ENCODE peak calls at places on chromosome 12, in six cellular contexts. U is neural progenitor cell, V is astrocyte, T is Panc1, A is adrenal gland, P is heart left ventricle. Y is an unnamed sample. For H3K4me1, the result is how much of the 10 kb centered on the place peaks cover.

GRCh38 chr12:59736786-59737185 is 141.0 kb downstream of the SLC16A7 start:
- DNase-seq in V (peak), A (peak), T (no peak), U (no peak), P (no peak), Y (no peak)

GRCh38 chr12:4143909-4144308 is 129.7 kb upstream of the CCND2 start:
- DNase-seq in P (no peak), U (no peak), V (no peak), A (no peak), T (no peak), Y (no peak)

GRCh38 chr12:22459872-22460490 is 84.4 kb downstream of the C2CD5 start:
- DNase-seq in T (peak), P (no peak), A (no peak), U (peak), V (peak), Y (peak)

GRCh38 chr12:104677441-104678089 is 220.8 kb downstream of the CHST11 start:
- DNase-seq in U (no peak), V (no peak), A (no peak), T (no peak), P (no peak), Y (no peak)

GRCh38 chr12:28034271-28034670 is 61.7 kb upstream of the PTHLH start:
- DNase-seq in V (no peak), U (no peak), P (no peak), T (no peak), A (no peak), Y (no peak)

GRCh38 chr12:67151891-67152290 is 117.3 kb upstream of the CAND1 start:
- DNase-seq in A (no peak), U (no peak), T (no peak), P (no peak), V (no peak), Y (no peak)

GRCh38 chr12:21657336-21658077 is at the start of gene LDHB:
- DNase-seq in P (peak), U (peak), V (peak), T (peak), A (peak), Y (peak)

GRCh38 chr12:29962276-29963035 is 178.7 kb upstream of the TMTC1 start:
- DNase-seq in T (no peak), A (no peak), V (no peak), P (no peak), U (no peak), Y (no peak)

GRCh38 chr12:27652174-27652763 is 44.0 kb upstream of the REP15 start:
- DNase-seq in V (peak), U (peak), A (peak), T (peak), P (no peak), Y (peak)

GRCh38 chr12:113135178-113136127 is at the start of gene RASAL1:
- DNase-seq in P (peak), U (peak), V (no peak), A (peak), T (no peak), Y (peak)

GRCh38 chr12:92055877-92056276 is 89.8 kb downstream of the BTG1 start:
- DNase-seq in A (no peak), T (no peak), U (no peak), V (no peak), P (no peak), Y (no peak)

GRCh38 chr12:26748741-26749431 is 84.1 kb downstream of the ITPR2 start:
- DNase-seq in T (no peak), V (peak), U (no peak), A (no peak), P (no peak), Y (no peak)

GRCh38 chr12:91414147-91414546 is 231.5 kb upstream of the DCN start:
- DNase-seq in V (no peak), A (no peak), T (no peak), U (no peak), P (no peak), Y (no peak)

GRCh38 chr12:13581031-13581430 is 384.5 kb downstream of the EMP1 start:
- DNase-seq in A (no peak), U (no peak), P (no peak), T (no peak), V (no peak), Y (no peak)

GRCh38 chr12:128801879-128802391 is 21.8 kb downstream of the SLC15A4 start:
- DNase-seq in V (peak), T (no peak), P (no peak), A (no peak), U (no peak), Y (no peak)

GRCh38 chr12:1532796-1533195 is 61.6 kb downstream of the FBXL14 start:
- DNase-seq in U (no peak), P (no peak), V (no peak), A (no peak), T (no peak), Y (no peak)

GRCh38 chr12:97306121-97306520 is 156.5 kb upstream of the RMST start:
- DNase-seq in T (no peak), U (no peak), V (no peak), A (no peak), P (no peak), Y (no peak)

GRCh38 chr12:6278439-6279255 is 31.8 kb upstream of the PLEKHG6 start:
- DNase-seq in V (peak), U (peak), P (peak), T (no peak), A (peak), Y (peak)

GRCh38 chr12:95674088-95674595 is 116.4 kb downstream of the NTN4 start:
- DNase-seq in V (no peak), T (no peak), P (no peak), A (no peak), U (no peak), Y (no peak)

DNA sequence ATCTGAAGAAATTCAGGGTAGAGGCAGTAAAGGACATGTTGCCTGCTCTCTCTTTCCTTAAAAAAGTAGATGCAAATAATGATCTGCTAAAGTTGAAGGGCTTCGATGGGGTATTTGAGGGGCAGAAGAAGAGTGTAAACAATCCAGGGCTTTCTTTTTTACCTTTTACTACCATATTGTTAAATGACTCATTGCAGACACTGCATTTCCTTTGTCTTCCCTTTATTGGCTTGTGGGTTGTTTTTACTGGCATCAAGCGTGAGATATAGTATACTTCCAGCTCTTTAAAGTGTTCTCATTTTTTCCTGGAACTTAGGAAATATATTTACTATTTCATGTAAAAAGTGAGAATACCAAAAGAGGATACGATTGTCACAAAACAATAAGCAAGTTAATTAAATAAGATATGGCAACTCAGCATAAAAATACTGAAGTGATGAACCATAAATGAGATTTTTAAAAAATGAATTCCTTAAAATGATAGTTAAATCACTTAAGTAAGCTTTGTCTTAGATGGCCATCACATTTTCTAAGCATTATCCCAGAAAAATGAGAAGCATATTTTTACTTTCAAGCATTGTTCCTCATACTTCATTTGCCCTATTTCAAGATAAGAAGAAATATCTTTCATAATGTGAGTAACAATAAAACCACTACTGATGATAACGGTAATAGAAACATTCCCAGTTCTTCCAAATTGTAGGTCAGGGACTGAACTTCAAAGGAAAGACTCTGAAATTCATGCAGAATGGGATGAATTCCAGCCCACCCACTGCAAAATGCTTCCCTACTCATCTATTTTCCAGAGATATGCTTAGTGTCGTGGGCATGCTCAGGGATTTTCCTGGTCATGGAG is 72.4 kb upstream of the KRAS start:
- DNase-seq in T (no peak), A (no peak), P (no peak), V (peak), U (no peak), Y (no peak)
- H3K4me1 ChIP-seq in T (under half), A (under half), P (under half), V (under half), U (under half), Y (under half)

GRCh38 chr12:110002691-110003515 is 3.7 kb downstream of the ANKRD13A start:
- DNase-seq in A (no peak), T (no peak), U (no peak), P (no peak), V (peak), Y (no peak)
- H3K27ac ChIP-seq in A (no peak), T (no peak), U (no peak), P (no peak), V (peak), Y (no peak)

GRCh38 chr12:110540048-110540447 is 37.9 kb downstream of the RAD9B start:
- DNase-seq in U (no peak), T (no peak), P (no peak), V (peak), A (no peak), Y (no peak)

GRCh38 chr12:110545812-110546211 is 37.3 kb downstream of the PPTC7 start:
- DNase-seq in V (no peak), P (no peak), U (no peak), A (no peak), T (no peak), Y (no peak)

GRCh38 chr12:110546339-110546738 is 36.8 kb downstream of the PPTC7 start:
- DNase-seq in U (no peak), P (no peak), V (peak), T (no peak), A (no peak), Y (no peak)

GRCh38 chr12:110543965-110544364 is 39.2 kb downstream of the PPTC7 start:
- DNase-seq in V (no peak), P (no peak), T (no peak), U (no peak), A (no peak), Y (no peak)

DNA sequence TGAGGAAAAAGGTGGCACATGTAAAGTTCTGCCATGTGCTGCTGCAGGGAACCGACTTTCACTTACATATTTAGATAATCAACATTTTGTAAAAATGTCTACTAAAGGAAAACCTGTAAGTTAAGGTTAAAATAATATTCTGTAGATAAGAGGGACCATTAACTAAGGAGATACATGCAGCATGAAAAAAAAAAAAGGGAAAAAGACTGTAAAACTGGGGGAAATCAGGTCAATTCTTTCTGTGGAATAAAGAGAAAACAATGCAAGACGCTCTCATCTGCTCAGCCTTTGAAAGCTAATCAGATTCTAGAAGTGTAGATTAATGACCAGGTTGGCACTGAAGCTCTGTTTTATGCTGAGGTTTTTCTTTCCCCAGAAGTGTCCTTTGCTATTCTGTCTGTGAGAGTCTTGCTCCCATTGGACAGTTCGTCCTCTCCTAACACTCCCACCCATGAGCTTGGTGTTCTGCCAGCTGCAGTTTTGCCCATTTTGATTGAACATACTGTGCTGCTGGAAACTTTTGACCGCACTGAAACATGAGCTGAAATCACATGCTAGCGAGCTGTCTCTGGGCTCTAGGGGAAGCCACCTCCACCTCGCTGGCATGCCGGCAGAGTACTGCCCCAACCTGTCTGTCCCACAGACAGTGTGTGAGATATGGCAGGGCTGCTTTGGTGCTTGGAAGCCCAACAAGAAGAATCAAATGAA is 39.7 kb downstream of the PPTC7 start:
- DNase-seq in T (no peak), U (no peak), P (peak), V (peak), A (peak), Y (no peak)
- H3K4me1 ChIP-seq in T (under half), U (under half), P (half or more), V (under half), A (under half), Y (under half)

GRCh38 chr12:101299931-101300330 is 20.0 kb downstream of the UTP20 start:
- DNase-seq in V (no peak), T (no peak), U (no peak), A (no peak), P (no peak), Y (no peak)
- H3K27ac ChIP-seq in V (no peak), T (no peak), U (no peak), A (no peak), P (no peak), Y (no peak)

GRCh38 chr12:65944637-65945036 is 120.4 kb downstream of the HMGA2 start:
- DNase-seq in P (no peak), U (no peak), V (no peak), A (no peak), T (no peak), Y (no peak)

GRCh38 chr12:65948320-65949008 is 124.2 kb downstream of the HMGA2 start:
- DNase-seq in U (peak), A (peak), V (peak), P (peak), T (peak), Y (no peak)

GRCh38 chr12:65945457-65945856 is 121.2 kb downstream of the HMGA2 start:
- DNase-seq in U (no peak), A (no peak), T (no peak), P (no peak), V (no peak), Y (no peak)

GRCh38 chr12:65946419-65946818 is 122.1 kb downstream of the HMGA2 start:
- DNase-seq in U (no peak), P (no peak), A (no peak), T (no peak), V (no peak), Y (no peak)

GRCh38 chr12:65946821-65947220 is 122.5 kb downstream of the HMGA2 start:
- DNase-seq in V (no peak), P (no peak), U (no peak), A (no peak), T (no peak), Y (no peak)
- H3K4me1 ChIP-seq in V (under half), P (under half), U (under half), A (under half), T (half or more), Y (under half)

GRCh38 chr12:131217024-131217586 is 263.4 kb downstream of the ADGRD1 start:
- DNase-seq in V (no peak), A (peak), T (no peak), P (peak), U (no peak), Y (no peak)
- H3K27ac ChIP-seq in V (no peak), A (no peak), T (no peak), P (no peak), U (no peak), Y (no peak)

GRCh38 chr12:39464976-39465375 is 22.1 kb upstream of the KIF21A start:
- DNase-seq in T (no peak), U (no peak), A (no peak), P (no peak), V (no peak), Y (no peak)
- H3K4me1 ChIP-seq in T (under half), U (under half), A (under half), P (under half), V (under half), Y (under half)

GRCh38 chr12:111780615-111781014 is 13.9 kb downstream of the ALDH2 start:
- DNase-seq in P (no peak), V (no peak), T (no peak), U (no peak), A (no peak), Y (no peak)
- H3K27ac ChIP-seq in P (no peak), V (no peak), T (no peak), U (no peak), A (no peak), Y (no peak)

DNA sequence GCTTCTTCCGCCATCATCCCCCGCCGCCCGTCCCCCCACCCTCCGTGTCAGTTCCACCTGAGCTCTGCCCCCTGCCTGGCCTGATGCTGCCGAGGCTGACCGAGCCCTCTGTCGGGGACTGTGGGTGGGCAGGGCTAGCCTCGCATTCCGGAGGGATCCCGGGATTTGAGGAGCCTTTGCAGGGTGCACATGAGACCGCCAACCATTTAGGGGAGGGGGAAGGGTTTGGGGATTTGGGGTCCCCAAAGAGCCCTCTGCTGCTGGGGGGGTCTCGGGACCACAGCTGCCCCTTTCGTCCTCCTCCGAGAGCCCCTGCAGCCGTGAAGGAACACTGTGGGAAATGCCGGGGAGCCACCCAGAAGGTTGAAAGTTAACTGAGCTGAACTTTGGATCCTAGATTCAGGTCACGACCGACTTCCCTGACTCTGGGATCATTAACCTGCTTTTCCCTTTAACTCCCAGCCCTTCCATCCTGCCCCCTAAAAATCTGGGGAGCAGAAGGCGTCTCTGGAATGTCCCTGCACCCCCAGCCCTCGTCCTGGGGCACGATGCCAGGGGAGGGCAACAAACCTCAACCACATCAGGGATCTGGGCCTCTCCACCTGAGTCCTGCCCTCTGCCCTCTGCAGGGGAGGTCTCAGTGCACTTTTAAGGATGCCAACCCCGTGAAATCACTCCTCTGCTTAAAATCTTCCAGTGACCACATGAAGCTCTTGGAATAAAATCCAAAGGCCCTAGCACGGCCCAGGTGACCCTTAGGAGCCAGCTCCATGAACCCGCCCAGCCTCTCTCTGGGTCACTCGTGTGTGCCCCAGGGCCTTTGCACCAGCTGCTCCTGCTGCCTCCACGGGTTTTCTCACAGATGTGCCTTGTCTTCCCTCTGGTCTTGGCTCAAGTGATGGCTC is 94.9 kb downstream of the RFLNA start:
- DNase-seq in V (no peak), T (no peak), P (no peak), A (no peak), U (peak), Y (no peak)
- H3K4me1 ChIP-seq in V (half or more), T (half or more), P (half or more), A (half or more), U (under half), Y (under half)